ENCODE peak calls at places on chromosome 15, in six cellular contexts. One of them, this sample, is unnamed.
A peak's percentile ranks its signal among the peaks of the same experiment; 100 is the strongest.

GRCh38 chr15:63870403-63871209 is 36.9 kb upstream of the HERC1 start:
- DNase-seq in upper lobe of right lung: no peak
- DNase-seq in LNCaP clone FGC: peak; percentile 44
- DNase-seq in hepatocyte: peak; percentile 89
- DNase-seq in CD8-positive, alpha-beta T cell: no peak
- DNase-seq in sigmoid colon: no peak
- DNase-seq in this sample: peak; percentile 20

GRCh38 chr15:23588268-23588667 is 22.8 kb downstream of the MKRN3 start:
- DNase-seq in upper lobe of right lung: no peak
- DNase-seq in LNCaP clone FGC: no peak
- DNase-seq in hepatocyte: no peak
- DNase-seq in CD8-positive, alpha-beta T cell: no peak
- DNase-seq in sigmoid colon: no peak
- DNase-seq in this sample: no peak

GRCh38 chr15:99708563-99708962 is 24.7 kb downstream of the LYSMD4 start:
- DNase-seq in upper lobe of right lung: peak; percentile 89
- DNase-seq in LNCaP clone FGC: no peak
- DNase-seq in hepatocyte: peak; percentile 64
- DNase-seq in CD8-positive, alpha-beta T cell: no peak
- DNase-seq in sigmoid colon: peak; percentile 91
- DNase-seq in this sample: peak; percentile 68

GRCh38 chr15:31399544-31400171 is 73.0 kb downstream of the KLF13 start:
- DNase-seq in upper lobe of right lung: no peak
- DNase-seq in LNCaP clone FGC: no peak
- DNase-seq in hepatocyte: no peak
- DNase-seq in CD8-positive, alpha-beta T cell: no peak
- DNase-seq in sigmoid colon: peak; percentile 62
- DNase-seq in this sample: no peak

GRCh38 chr15:92917606-92918407 is 17.7 kb downstream of the CHD2 start:
- DNase-seq in upper lobe of right lung: peak; percentile 90
- DNase-seq in LNCaP clone FGC: peak; percentile 98
- DNase-seq in hepatocyte: peak; percentile 96
- DNase-seq in CD8-positive, alpha-beta T cell: peak; percentile 91
- DNase-seq in sigmoid colon: peak; percentile 98
- DNase-seq in this sample: peak; percentile 60

GRCh38 chr15:68192117-68192516 is 13.0 kb downstream of the CALML4 start:
- DNase-seq in upper lobe of right lung: no peak
- DNase-seq in LNCaP clone FGC: no peak
- DNase-seq in hepatocyte: peak; percentile 5
- DNase-seq in CD8-positive, alpha-beta T cell: no peak
- DNase-seq in sigmoid colon: no peak
- DNase-seq in this sample: no peak

GRCh38 chr15:62569460-62570404 is 404.6 kb upstream of the C2CD4B start:
- DNase-seq in upper lobe of right lung: peak; percentile 83
- DNase-seq in LNCaP clone FGC: peak; percentile 95
- DNase-seq in hepatocyte: peak; percentile 80
- DNase-seq in CD8-positive, alpha-beta T cell: no peak
- DNase-seq in sigmoid colon: no peak
- DNase-seq in this sample: peak; percentile 79

GRCh38 chr15:78716651-78717050 is 75.6 kb upstream of the CHRNB4 start:
- DNase-seq in upper lobe of right lung: no peak
- DNase-seq in LNCaP clone FGC: no peak
- DNase-seq in hepatocyte: no peak
- DNase-seq in CD8-positive, alpha-beta T cell: no peak
- DNase-seq in sigmoid colon: no peak
- DNase-seq in this sample: no peak

GRCh38 chr15:57235865-57236264 is 140.4 kb upstream of the CGNL1 start:
- DNase-seq in upper lobe of right lung: no peak
- DNase-seq in LNCaP clone FGC: no peak
- DNase-seq in hepatocyte: peak; percentile 55
- DNase-seq in CD8-positive, alpha-beta T cell: no peak
- DNase-seq in sigmoid colon: no peak
- DNase-seq in this sample: no peak

GRCh38 chr15:76931397-76932089 is at the start of gene RCN2:
- DNase-seq in upper lobe of right lung: peak; percentile 98
- DNase-seq in LNCaP clone FGC: peak; percentile 86
- DNase-seq in hepatocyte: peak; percentile 98
- DNase-seq in CD8-positive, alpha-beta T cell: peak; percentile 92
- DNase-seq in sigmoid colon: peak; percentile 98
- DNase-seq in this sample: peak; percentile 65

GRCh38 chr15:86483936-86484335 is 404.3 kb downstream of the AGBL1 start:
- DNase-seq in upper lobe of right lung: no peak
- DNase-seq in LNCaP clone FGC: no peak
- DNase-seq in hepatocyte: no peak
- DNase-seq in CD8-positive, alpha-beta T cell: no peak
- DNase-seq in sigmoid colon: no peak
- DNase-seq in this sample: no peak

GRCh38 chr15:63872759-63873510 is 39.2 kb upstream of the HERC1 start:
- DNase-seq in upper lobe of right lung: no peak
- DNase-seq in LNCaP clone FGC: no peak
- DNase-seq in hepatocyte: no peak
- DNase-seq in CD8-positive, alpha-beta T cell: no peak
- DNase-seq in sigmoid colon: no peak
- DNase-seq in this sample: no peak

GRCh38 chr15:63726491-63726890 is 107.3 kb downstream of the HERC1 start:
- DNase-seq in upper lobe of right lung: no peak
- DNase-seq in LNCaP clone FGC: no peak
- DNase-seq in hepatocyte: no peak
- DNase-seq in CD8-positive, alpha-beta T cell: no peak
- DNase-seq in sigmoid colon: no peak
- DNase-seq in this sample: no peak

GRCh38 chr15:53836618-53837017 is 77.2 kb upstream of the WDR72 start:
- DNase-seq in upper lobe of right lung: no peak
- DNase-seq in LNCaP clone FGC: no peak
- DNase-seq in hepatocyte: peak; percentile 28
- DNase-seq in CD8-positive, alpha-beta T cell: no peak
- DNase-seq in sigmoid colon: no peak
- DNase-seq in this sample: no peak

GRCh38 chr15:39781967-39782292 is 711 bp downstream of the FSIP1 start:
- DNase-seq in upper lobe of right lung: no peak
- DNase-seq in LNCaP clone FGC: no peak
- DNase-seq in hepatocyte: no peak
- DNase-seq in CD8-positive, alpha-beta T cell: no peak
- DNase-seq in sigmoid colon: no peak
- DNase-seq in this sample: no peak

GRCh38 chr15:71115567-71116351 is 488 bp downstream of the THSD4 start:
- DNase-seq in upper lobe of right lung: peak; percentile 85
- DNase-seq in LNCaP clone FGC: no peak
- DNase-seq in hepatocyte: peak; percentile 65
- DNase-seq in CD8-positive, alpha-beta T cell: no peak
- DNase-seq in sigmoid colon: no peak
- DNase-seq in this sample: no peak

GRCh38 chr15:49490963-49491362 is 67.9 kb downstream of the FGF7 start:
- DNase-seq in upper lobe of right lung: no peak
- DNase-seq in LNCaP clone FGC: no peak
- DNase-seq in hepatocyte: no peak
- DNase-seq in CD8-positive, alpha-beta T cell: no peak
- DNase-seq in sigmoid colon: no peak
- DNase-seq in this sample: no peak

GRCh38 chr15:56963126-56963525 is 44.7 kb downstream of the TCF12 start:
- DNase-seq in upper lobe of right lung: no peak
- DNase-seq in LNCaP clone FGC: no peak
- DNase-seq in hepatocyte: no peak
- DNase-seq in CD8-positive, alpha-beta T cell: no peak
- DNase-seq in sigmoid colon: no peak
- DNase-seq in this sample: no peak

GRCh38 chr15:32767236-32767635 is 49.4 kb downstream of the GREM1 start:
- DNase-seq in upper lobe of right lung: no peak
- DNase-seq in LNCaP clone FGC: no peak
- DNase-seq in hepatocyte: peak; percentile 7
- DNase-seq in CD8-positive, alpha-beta T cell: no peak
- DNase-seq in sigmoid colon: no peak
- DNase-seq in this sample: no peak

GRCh38 chr15:97893988-97894387 is 66.5 kb upstream of the ARRDC4 start:
- DNase-seq in upper lobe of right lung: no peak
- DNase-seq in LNCaP clone FGC: no peak
- DNase-seq in hepatocyte: no peak
- DNase-seq in CD8-positive, alpha-beta T cell: no peak
- DNase-seq in sigmoid colon: no peak
- DNase-seq in this sample: no peak

GRCh38 chr15:45425135-45425534 is 46.8 kb upstream of the GATM start:
- DNase-seq in upper lobe of right lung: no peak
- DNase-seq in LNCaP clone FGC: no peak
- DNase-seq in hepatocyte: no peak
- DNase-seq in CD8-positive, alpha-beta T cell: no peak
- DNase-seq in sigmoid colon: no peak
- DNase-seq in this sample: no peak

GRCh38 chr15:38354321-38354929 is 99.5 kb upstream of the FAM98B start:
- DNase-seq in upper lobe of right lung: no peak
- DNase-seq in LNCaP clone FGC: peak; percentile 36
- DNase-seq in hepatocyte: peak; percentile 76
- DNase-seq in CD8-positive, alpha-beta T cell: peak; percentile 51
- DNase-seq in sigmoid colon: no peak
- DNase-seq in this sample: no peak

GRCh38 chr15:67125589-67126502 is 60.4 kb downstream of the SMAD3 start:
- DNase-seq in upper lobe of right lung: no peak
- DNase-seq in LNCaP clone FGC: no peak
- DNase-seq in hepatocyte: peak; percentile 68
- DNase-seq in CD8-positive, alpha-beta T cell: no peak
- DNase-seq in sigmoid colon: peak; percentile 92
- DNase-seq in this sample: peak; percentile 96

GRCh38 chr15:67127925-67128324 is 62.5 kb downstream of the SMAD3 start:
- DNase-seq in upper lobe of right lung: no peak
- DNase-seq in LNCaP clone FGC: no peak
- DNase-seq in hepatocyte: peak; percentile 41
- DNase-seq in CD8-positive, alpha-beta T cell: no peak
- DNase-seq in sigmoid colon: no peak
- DNase-seq in this sample: peak; percentile 91

GRCh38 chr15:67126551-67127333 is 61.3 kb downstream of the SMAD3 start:
- DNase-seq in upper lobe of right lung: no peak
- DNase-seq in LNCaP clone FGC: no peak
- DNase-seq in hepatocyte: peak; percentile 37
- DNase-seq in CD8-positive, alpha-beta T cell: no peak
- DNase-seq in sigmoid colon: no peak
- DNase-seq in this sample: no peak

GRCh38 chr15:67124911-67125588 is 59.6 kb downstream of the SMAD3 start:
- DNase-seq in upper lobe of right lung: no peak
- DNase-seq in LNCaP clone FGC: no peak
- DNase-seq in hepatocyte: no peak
- DNase-seq in CD8-positive, alpha-beta T cell: no peak
- DNase-seq in sigmoid colon: no peak
- DNase-seq in this sample: no peak

GRCh38 chr15:67127334-67127664 is 61.9 kb downstream of the SMAD3 start:
- DNase-seq in upper lobe of right lung: no peak
- DNase-seq in LNCaP clone FGC: no peak
- DNase-seq in hepatocyte: no peak
- DNase-seq in CD8-positive, alpha-beta T cell: no peak
- DNase-seq in sigmoid colon: no peak
- DNase-seq in this sample: no peak
- H3K4me3 ChIP-seq in upper lobe of right lung: no peak overlapping the region
- H3K4me3 ChIP-seq in LNCaP clone FGC: no peak overlapping the region
- H3K4me3 ChIP-seq in hepatocyte: no peak overlapping the region
- H3K4me3 ChIP-seq in CD8-positive, alpha-beta T cell: no peak overlapping the region
- H3K4me3 ChIP-seq in sigmoid colon: no peak overlapping the region
- H3K4me3 ChIP-seq in this sample: no peak overlapping the region

DNA sequence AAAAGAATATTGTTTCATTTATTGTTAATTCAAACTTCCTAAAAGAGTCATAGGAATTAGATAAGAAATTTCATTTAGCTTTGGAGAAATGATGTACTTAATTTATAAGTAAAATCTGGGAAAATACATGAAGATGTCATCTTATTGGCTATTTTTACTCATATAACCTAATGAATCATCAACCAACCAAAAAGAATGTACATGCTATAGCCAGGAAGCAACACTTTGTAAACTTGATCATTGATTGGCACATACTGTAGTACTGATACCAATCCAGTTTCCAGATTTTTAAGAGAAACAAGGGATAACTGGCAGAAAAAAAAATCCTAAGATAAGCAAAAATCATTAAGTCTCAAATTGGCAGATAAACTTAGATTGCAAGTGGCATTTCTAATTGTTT is 207.9 kb upstream of the CDIN1 start:
- DNase-seq in upper lobe of right lung: no peak
- DNase-seq in LNCaP clone FGC: no peak
- DNase-seq in hepatocyte: no peak
- DNase-seq in CD8-positive, alpha-beta T cell: no peak
- DNase-seq in sigmoid colon: no peak
- DNase-seq in this sample: no peak
- H3K4me3 ChIP-seq in upper lobe of right lung: no peak overlapping the region
- H3K4me3 ChIP-seq in LNCaP clone FGC: no peak overlapping the region
- H3K4me3 ChIP-seq in hepatocyte: no peak overlapping the region
- H3K4me3 ChIP-seq in CD8-positive, alpha-beta T cell: no peak overlapping the region
- H3K4me3 ChIP-seq in sigmoid colon: no peak overlapping the region
- H3K4me3 ChIP-seq in this sample: no peak overlapping the region

GRCh38 chr15:66251790-66252355 is 1.7 kb downstream of the MEGF11 start:
- DNase-seq in upper lobe of right lung: no peak
- DNase-seq in LNCaP clone FGC: no peak
- DNase-seq in hepatocyte: no peak
- DNase-seq in CD8-positive, alpha-beta T cell: no peak
- DNase-seq in sigmoid colon: no peak
- DNase-seq in this sample: no peak

GRCh38 chr15:66253296-66253642 is 281 bp downstream of the MEGF11 start:
- DNase-seq in upper lobe of right lung: no peak
- DNase-seq in LNCaP clone FGC: no peak
- DNase-seq in hepatocyte: no peak
- DNase-seq in CD8-positive, alpha-beta T cell: no peak
- DNase-seq in sigmoid colon: no peak
- DNase-seq in this sample: no peak

GRCh38 chr15:66252411-66253295 is 897 bp downstream of the MEGF11 start:
- DNase-seq in upper lobe of right lung: peak; percentile 84
- DNase-seq in LNCaP clone FGC: no peak
- DNase-seq in hepatocyte: peak; percentile 80
- DNase-seq in CD8-positive, alpha-beta T cell: peak; percentile 45
- DNase-seq in sigmoid colon: peak; percentile 70
- DNase-seq in this sample: no peak

GRCh38 chr15:66249623-66250174 is 3.9 kb downstream of the MEGF11 start:
- DNase-seq in upper lobe of right lung: no peak
- DNase-seq in LNCaP clone FGC: no peak
- DNase-seq in hepatocyte: no peak
- DNase-seq in CD8-positive, alpha-beta T cell: no peak
- DNase-seq in sigmoid colon: no peak
- DNase-seq in this sample: no peak

GRCh38 chr15:66251065-66251789 is 2.3 kb downstream of the MEGF11 start:
- DNase-seq in upper lobe of right lung: no peak
- DNase-seq in LNCaP clone FGC: no peak
- DNase-seq in hepatocyte: no peak
- DNase-seq in CD8-positive, alpha-beta T cell: no peak
- DNase-seq in sigmoid colon: no peak
- DNase-seq in this sample: no peak
- H3K4me3 ChIP-seq in upper lobe of right lung: no peak overlapping the region
- H3K4me3 ChIP-seq in LNCaP clone FGC: no peak overlapping the region
- H3K4me3 ChIP-seq in hepatocyte: no peak overlapping the region
- H3K4me3 ChIP-seq in CD8-positive, alpha-beta T cell: no peak overlapping the region
- H3K4me3 ChIP-seq in sigmoid colon: no peak overlapping the region
- H3K4me3 ChIP-seq in this sample: no peak overlapping the region

GRCh38 chr15:89880727-89881126 is 13.1 kb downstream of the AP3S2 start:
- DNase-seq in upper lobe of right lung: no peak
- DNase-seq in LNCaP clone FGC: no peak
- DNase-seq in hepatocyte: no peak
- DNase-seq in CD8-positive, alpha-beta T cell: no peak
- DNase-seq in sigmoid colon: no peak
- DNase-seq in this sample: no peak

GRCh38 chr15:89888214-89888804 is 5.5 kb downstream of the AP3S2 start:
- DNase-seq in upper lobe of right lung: no peak
- DNase-seq in LNCaP clone FGC: no peak
- DNase-seq in hepatocyte: peak; percentile 62
- DNase-seq in CD8-positive, alpha-beta T cell: no peak
- DNase-seq in sigmoid colon: no peak
- DNase-seq in this sample: peak; percentile 67

GRCh38 chr15:89883518-89883917 is 10.3 kb downstream of the AP3S2 start:
- DNase-seq in upper lobe of right lung: no peak
- DNase-seq in LNCaP clone FGC: no peak
- DNase-seq in hepatocyte: no peak
- DNase-seq in CD8-positive, alpha-beta T cell: no peak
- DNase-seq in sigmoid colon: no peak
- DNase-seq in this sample: no peak

GRCh38 chr15:89885611-89886010 is 8.2 kb downstream of the AP3S2 start:
- DNase-seq in upper lobe of right lung: no peak
- DNase-seq in LNCaP clone FGC: no peak
- DNase-seq in hepatocyte: no peak
- DNase-seq in CD8-positive, alpha-beta T cell: no peak
- DNase-seq in sigmoid colon: no peak
- DNase-seq in this sample: no peak
- H3K4me3 ChIP-seq in upper lobe of right lung: no peak overlapping the region
- H3K4me3 ChIP-seq in LNCaP clone FGC: no peak overlapping the region
- H3K4me3 ChIP-seq in hepatocyte: no peak overlapping the region
- H3K4me3 ChIP-seq in CD8-positive, alpha-beta T cell: no peak overlapping the region
- H3K4me3 ChIP-seq in sigmoid colon: no peak overlapping the region
- H3K4me3 ChIP-seq in this sample: no peak overlapping the region

This sample was measured in BJ.